ENCODE peak calls at places on chromosome 15, in four cellular contexts. G is K562, T is HepG2, L is HCT116. M is an unnamed sample.

GRCh38 chr15:38049876-38050275 is 115.4 kb downstream of the TMCO5A start:
- DNase-seq in T (no peak), L (no peak), G (no peak), M (no peak)

GRCh38 chr15:86164222-86164898 is 84.7 kb downstream of the AGBL1 start:
- DNase-seq in T (no peak), G (no peak), L (no peak), M (no peak)

GRCh38 chr15:40429068-40429707 is 11.6 kb upstream of the BAHD1 start:
- DNase-seq in T (no peak), L (no peak), G (no peak), M (no peak)

GRCh38 chr15:31457631-31458526 is 131.2 kb downstream of the KLF13 start:
- DNase-seq in T (no peak), L (no peak), G (no peak), M (no peak)

GRCh38 chr15:77645602-77646001 is 12.9 kb upstream of the LINGO1 start:
- DNase-seq in L (no peak), T (peak; percentile 65), G (no peak), M (no peak)

GRCh38 chr15:39140060-39140604 is 440.7 kb upstream of the THBS1 start:
- DNase-seq in L (no peak), T (peak; percentile 67), G (peak; percentile 81), M (no peak)

GRCh38 chr15:99956820-99957641 is 223.8 kb upstream of the LYSMD4 start:
- DNase-seq in T (no peak), L (no peak), G (no peak), M (no peak)

GRCh38 chr15:35519536-35520149 is 26.3 kb downstream of the DPH6 start:
- DNase-seq in G (peak; percentile 10), L (peak; percentile 28), T (peak; percentile 45), M (no peak)

GRCh38 chr15:99105516-99106341 is 849 bp downstream of the SYNM start:
- DNase-seq in G (no peak), L (no peak), T (no peak), M (no peak)

GRCh38 chr15:52421029-52421428 is 107.7 kb downstream of the MYO5A start:
- DNase-seq in L (no peak), G (no peak), T (no peak), M (no peak)

GRCh38 chr15:26634319-26634718 is 138.5 kb downstream of the GABRB3 start:
- DNase-seq in G (no peak), L (no peak), T (no peak), M (no peak)

DNA sequence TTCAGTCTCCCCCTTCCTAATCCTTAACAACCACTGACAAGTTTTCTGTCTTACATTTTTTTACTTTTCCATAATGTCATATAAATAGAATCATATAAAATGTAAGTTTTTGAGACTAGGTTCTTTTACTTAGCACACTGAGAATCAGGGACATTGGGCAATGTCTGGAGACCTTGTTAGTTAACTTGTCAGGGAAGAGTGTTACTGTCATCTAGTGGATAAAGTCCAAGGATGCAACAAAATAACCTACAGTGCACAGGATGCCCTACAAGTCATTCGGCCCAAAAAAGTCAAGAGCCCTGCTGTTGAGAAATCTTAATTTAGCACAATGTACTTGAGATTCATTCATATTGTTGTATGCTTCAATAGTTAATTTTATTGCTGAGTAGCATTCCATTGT is 95.6 kb upstream of the MCTP2 start:
- DNase-seq in G (no peak), T (no peak), L (no peak), M (no peak)
- TF ChIP-seq TCF7L2 in G (no peak), T (no peak), L (no peak), M (no peak)

GRCh38 chr15:88658070-88658965 is 19.5 kb downstream of the ISG20 start:
- DNase-seq in L (no peak), G (no peak), T (no peak), M (no peak)

GRCh38 chr15:88656760-88657221 is 18.0 kb downstream of the ISG20 start:
- DNase-seq in T (no peak), L (no peak), G (no peak), M (no peak)

GRCh38 chr15:88658972-88659931 is 20.4 kb downstream of the ISG20 start:
- DNase-seq in L (peak; percentile 34), G (no peak), T (no peak), M (no peak)

GRCh38 chr15:88655780-88656488 is 17.1 kb downstream of the ISG20 start:
- DNase-seq in L (no peak), G (no peak), T (no peak), M (no peak)

GRCh38 chr15:88657326-88658069 is 18.7 kb downstream of the ISG20 start:
- DNase-seq in L (peak; percentile 38), T (no peak), G (peak; percentile 74), M (no peak)
- TF ChIP-seq REST in L (no peak), T (no peak), G (no peak), M (no peak)

DNA sequence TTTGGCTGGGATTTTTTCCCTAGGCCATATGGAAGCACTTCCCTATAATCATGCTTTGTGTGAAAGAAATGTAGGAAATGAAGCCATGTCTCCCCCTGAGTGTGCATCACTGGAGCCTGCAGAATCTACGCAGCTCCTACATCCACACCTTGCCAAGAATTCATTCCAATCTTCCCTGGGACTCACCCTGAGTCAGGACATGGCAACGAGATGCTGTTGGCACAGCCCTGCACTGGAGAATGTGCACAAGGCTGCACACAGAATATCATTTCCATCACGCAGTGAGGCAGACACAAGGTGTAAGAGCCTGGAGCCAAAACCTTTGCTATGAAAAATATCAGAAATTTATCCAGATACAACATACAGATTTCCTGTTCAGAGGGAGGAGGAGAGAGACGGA is 189.6 kb downstream of the ADAMTSL3 start:
- DNase-seq in G (no peak), T (no peak), L (no peak), M (no peak)
- TF ChIP-seq POLR2AphosphoS5 in G (no peak), T (no peak), L (no peak), M (no peak)

DNA sequence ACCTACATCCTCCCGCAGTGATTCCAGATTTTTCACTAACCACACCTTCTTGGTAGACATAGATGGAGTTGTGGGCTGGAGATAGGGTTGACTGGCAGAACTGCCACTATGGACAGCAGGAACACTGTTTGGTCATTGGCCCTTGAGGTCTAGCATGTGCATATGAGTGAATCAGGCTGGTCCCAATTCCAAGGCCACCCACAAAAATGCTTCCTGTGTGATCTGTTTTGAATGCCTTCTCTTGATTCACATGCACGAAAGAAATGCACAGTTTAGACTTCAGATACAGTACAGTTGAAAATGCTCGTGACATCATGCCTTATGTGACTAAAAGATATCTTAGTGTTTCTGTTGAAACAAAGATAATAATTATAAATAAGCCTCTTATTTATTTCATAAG is 285.8 kb upstream of the SEMA6D start:
- DNase-seq in T (peak; percentile 10), G (no peak), L (no peak), M (no peak)
- TF ChIP-seq TCF7L2 in T (no peak), G (no peak), L (no peak), M (no peak)

DNA sequence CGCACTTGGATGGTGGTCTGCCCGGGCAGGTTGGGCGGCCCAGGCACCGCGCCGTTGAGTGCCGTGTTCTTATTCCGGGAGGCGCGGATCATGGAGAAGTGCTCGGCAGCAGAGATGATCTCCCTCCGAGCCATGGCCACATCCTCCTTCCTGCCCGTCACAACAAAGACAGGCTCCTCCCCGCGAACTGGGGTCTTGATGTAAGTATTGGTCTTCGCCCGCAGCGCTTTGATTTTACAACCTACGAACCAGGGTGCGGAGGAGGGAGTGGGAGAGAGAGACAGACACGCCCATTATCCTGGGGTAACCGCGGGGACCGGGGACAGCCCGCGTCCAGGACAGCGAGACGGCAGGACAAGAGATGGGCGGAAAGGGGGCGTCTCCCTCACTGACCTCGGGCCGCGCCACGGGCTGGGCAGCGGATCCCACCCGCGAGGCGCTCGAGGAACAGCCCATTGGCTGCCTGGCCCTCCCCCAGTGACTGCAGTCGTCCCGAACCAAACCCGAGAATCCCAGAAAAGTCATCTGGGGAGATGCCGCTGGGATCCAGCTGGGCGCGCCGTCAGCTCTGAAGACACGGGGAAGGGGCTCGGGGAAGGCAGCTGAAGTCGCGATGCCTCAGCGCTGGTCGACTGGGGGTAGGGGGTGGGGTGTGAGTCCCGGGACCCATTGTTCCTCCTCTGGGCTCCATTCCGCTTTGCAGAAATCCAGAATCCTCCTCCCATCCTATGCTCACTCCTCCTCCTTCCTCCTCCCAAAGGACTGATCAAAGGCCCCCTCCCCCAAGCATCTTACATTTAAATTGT is 1.2 kb downstream of the MEX3B start:
- DNase-seq in G (peak; percentile 48), L (no peak), T (no peak), M (no peak)
- TF ChIP-seq REST in G (no peak), L (no peak), T (no peak), M (no peak)

GRCh38 chr15:51341366-51342248 is at the start of gene GLDN:
- DNase-seq in G (no peak), L (no peak), T (no peak), M (no peak)
- TF ChIP-seq POLR2AphosphoS5 in G (no peak), L (no peak), T (no peak), M (no peak)

GRCh38 chr15:78695046-78695671 is 54.1 kb upstream of the CHRNB4 start:
- DNase-seq in L (no peak), G (no peak), T (no peak), M (no peak)

GRCh38 chr15:78691873-78692421 is 50.9 kb upstream of the CHRNB4 start:
- DNase-seq in T (no peak), L (no peak), G (no peak), M (no peak)

GRCh38 chr15:78697449-78697848 is 56.4 kb upstream of the CHRNB4 start:
- DNase-seq in L (no peak), T (no peak), G (no peak), M (no peak)

GRCh38 chr15:78696436-78696835 is 55.4 kb upstream of the CHRNB4 start:
- DNase-seq in L (no peak), G (no peak), T (no peak), M (no peak)

GRCh38 chr15:78695849-78696248 is 54.8 kb upstream of the CHRNB4 start:
- DNase-seq in L (no peak), G (no peak), T (no peak), M (no peak)
- TF ChIP-seq TCF7L2 in L (no peak), G (no peak), T (no peak), M (no peak)